ENCODE peak calls at places on chromosome 14, in four cellular contexts. Z is NCI-H1092 treated with DMSO at 0.1 percent for 48 hours, T is RPMI8226, E is ELR. L is an unnamed sample.

GRCh38 chr14:93396456-93396855 is 34.3 kb upstream of the UNC79 start:
- DNase-seq in Z (no peak), T (no peak), E (no peak), L (no peak)

GRCh38 chr14:52950898-52951729 is at the start of gene FERMT2:
- DNase-seq in Z (peak; percentile 88), T (no peak), E (peak; percentile 91), L (no peak)

GRCh38 chr14:66540038-66540437 is 32.1 kb downstream of the GPHN start:
- DNase-seq in Z (no peak), T (no peak), E (no peak), L (no peak)

GRCh38 chr14:63641473-63642228 is at the start of gene WDR89:
- DNase-seq in Z (peak; percentile 100), T (peak; percentile 96), E (peak; percentile 99), L (peak; percentile 99)

GRCh38 chr14:90111895-90112534 is 50.2 kb downstream of the KCNK13 start:
- DNase-seq in Z (no peak), T (no peak), E (peak; percentile 82), L (peak; percentile 34)

GRCh38 chr14:22556021-22556989 is 32.7 kb downstream of the DAD1 start:
- DNase-seq in Z (no peak), T (peak; percentile 92), E (peak; percentile 93), L (peak; percentile 75)

GRCh38 chr14:33404054-33404453 is 465.4 kb downstream of the NPAS3 start:
- DNase-seq in Z (no peak), T (no peak), E (peak; percentile 58), L (peak; percentile 71)

GRCh38 chr14:71289536-71289935 is 382.3 kb downstream of the PCNX1 start:
- DNase-seq in Z (no peak), T (peak; percentile 86), E (no peak), L (no peak)

GRCh38 chr14:55123101-55123500 is 6.0 kb upstream of the LGALS3 start:
- DNase-seq in Z (no peak), T (no peak), E (peak; percentile 90), L (peak; percentile 88)

GRCh38 chr14:77104393-77104792 is 6.3 kb downstream of the CIPC start:
- DNase-seq in Z (no peak), T (no peak), E (no peak), L (no peak)

GRCh38 chr14:66483322-66483721 is 2.8 kb upstream of the CCDC196 start:
- DNase-seq in Z (no peak), T (no peak), E (no peak), L (no peak)

GRCh38 chr14:24284501-24285035 is 13.2 kb upstream of the RABGGTA start:
- DNase-seq in Z (no peak), T (no peak), E (no peak), L (no peak)

GRCh38 chr14:53571589-53571988 is 385.0 kb downstream of the BMP4 start:
- DNase-seq in Z (no peak), T (no peak), E (no peak), L (no peak)

GRCh38 chr14:64704743-64705405 is 650 bp downstream of the PLEKHG3 start:
- DNase-seq in Z (peak; percentile 68), T (peak; percentile 22), E (peak; percentile 46), L (no peak)

GRCh38 chr14:99596772-99597171 is 7.2 kb downstream of the CCDC85C start:
- DNase-seq in Z (no peak), T (no peak), E (no peak), L (no peak)

GRCh38 chr14:104316723-104317499 is 178.5 kb downstream of the KIF26A start:
- DNase-seq in Z (no peak), T (no peak), E (no peak), L (no peak)

GRCh38 chr14:33931439-33931838 is 19.4 kb downstream of the EGLN3 start:
- DNase-seq in Z (no peak), T (no peak), E (no peak), L (no peak)

GRCh38 chr14:93669632-93670031 is 118.7 kb downstream of the PRIMA1 start:
- DNase-seq in Z (no peak), T (no peak), E (no peak), L (no peak)

GRCh38 chr14:85315290-85315689 is 214.7 kb upstream of the FLRT2 start:
- DNase-seq in Z (no peak), T (no peak), E (no peak), L (no peak)

GRCh38 chr14:75333523-75334190 is 55.0 kb downstream of the FOS start:
- DNase-seq in Z (no peak), T (no peak), E (no peak), L (no peak)

GRCh38 chr14:75254901-75255300 is 23.7 kb upstream of the FOS start:
- DNase-seq in Z (no peak), T (no peak), E (no peak), L (no peak)

GRCh38 chr14:42437809-42438208 is 831.1 kb downstream of the LRFN5 start:
- DNase-seq in Z (no peak), T (no peak), E (peak; percentile 12), L (no peak)

GRCh38 chr14:81206115-81206514 is 14.6 kb downstream of the GTF2A1 start:
- DNase-seq in Z (no peak), T (no peak), E (peak; percentile 43), L (no peak)

GRCh38 chr14:36022765-36023415 is 153.6 kb downstream of the PTCSC3 start:
- DNase-seq in Z (peak; percentile 43), T (no peak), E (no peak), L (no peak)

GRCh38 chr14:91732439-91732838 is 553 bp upstream of the CATSPERB start:
- DNase-seq in Z (no peak), T (no peak), E (no peak), L (no peak)

GRCh38 chr14:32078030-32078793 is 1.1 kb downstream of the ARHGAP5 start:
- DNase-seq in Z (peak; percentile 77), T (peak; percentile 32), E (peak; percentile 53), L (no peak)

L was measured in non-pigmented ciliary epithelial cell.